ENCODE peak calls at places on chromosomes 1 and 21, in five cellular contexts. W is A549, P is right atrium auricular region, U is pancreas, T is right lobe of liver. A is an unnamed sample.

GRCh38 chr1:173002891-173003582 is 47.7 kb downstream of the TNFSF18 start:
- DNase-seq in P (no peak), T (no peak), W (no peak), U (no peak), A (no peak)

GRCh38 chr1:214427871-214428277 is 123.5 kb downstream of the PTPN14 start:
- DNase-seq in T (no peak), P (no peak), W (no peak), U (no peak), A (peak; percentile 49)

GRCh38 chr1:92909321-92909720 is 51.9 kb downstream of the DIPK1A start:
- DNase-seq in W (no peak), P (no peak), T (no peak), U (no peak), A (peak; percentile 17)

GRCh38 chr21:37757631-37758376 is 158.5 kb downstream of the KCNJ6 start:
- DNase-seq in P (no peak), U (no peak), W (no peak), T (no peak), A (no peak)

GRCh38 chr1:161159087-161159914 is at the start of gene USP21:
- DNase-seq in P (peak; percentile 93), W (peak; percentile 98), T (peak; percentile 96), U (peak; percentile 94), A (peak; percentile 93)

GRCh38 chr1:169495050-169495740 is 9.5 kb upstream of the SLC19A2 start:
- DNase-seq in T (no peak), W (no peak), U (no peak), P (no peak), A (no peak)

GRCh38 chr1:245591346-245592082 is 436.7 kb downstream of the KIF26B start:
- DNase-seq in T (no peak), W (no peak), U (no peak), P (no peak), A (no peak)

GRCh38 chr1:160416369-160416768 is 16.0 kb downstream of the VANGL2 start:
- DNase-seq in W (peak; percentile 55), U (no peak), P (no peak), T (no peak), A (peak; percentile 50)

GRCh38 chr1:212814989-212815388 is 23.3 kb downstream of the TATDN3 start:
- DNase-seq in W (no peak), U (no peak), T (no peak), P (no peak), A (no peak)

GRCh38 chr1:206135248-206135647 is 18.1 kb upstream of the AVPR1B start:
- DNase-seq in W (no peak), T (no peak), U (no peak), P (no peak), A (peak; percentile 38)

GRCh38 chr1:53068314-53069084 is 6.5 kb downstream of the PODN start:
- DNase-seq in P (peak; percentile 50), W (no peak), U (no peak), T (no peak), A (no peak)

GRCh38 chr1:92442351-92442750 is 44.4 kb downstream of the GFI1 start:
- DNase-seq in U (no peak), P (no peak), T (no peak), W (no peak), A (peak; percentile 13)

GRCh38 chr1:147669475-147670318 is 627 bp downstream of the ACP6 start:
- DNase-seq in W (peak; percentile 52), P (peak; percentile 60), U (peak; percentile 64), T (peak; percentile 77), A (peak; percentile 22)

GRCh38 chr21:25801217-25802015 is 66.6 kb downstream of the GABPA start:
- DNase-seq in P (peak; percentile 83), W (peak; percentile 55), T (peak; percentile 86), U (peak; percentile 86), A (peak; percentile 86)

GRCh38 chr1:244280859-244281258 is 170.8 kb downstream of the ADSS2 start:
- DNase-seq in U (no peak), T (no peak), P (no peak), W (peak; percentile 35), A (no peak)

GRCh38 chr1:51664412-51665240 is 47.7 kb downstream of the OSBPL9 start:
- DNase-seq in W (no peak), P (no peak), U (no peak), T (no peak), A (no peak)

GRCh38 chr21:36162631-36163030 is 6.0 kb downstream of the DOP1B start:
- DNase-seq in T (no peak), P (no peak), W (no peak), U (no peak), A (no peak)

GRCh38 chr1:163263818-163264217 is 57.9 kb upstream of the NUF2 start:
- DNase-seq in W (no peak), P (no peak), U (no peak), T (no peak), A (no peak)

GRCh38 chr21:42514883-42515228 is 1.2 kb downstream of the SLC37A1 start:
- DNase-seq in P (peak; percentile 57), T (no peak), U (no peak), W (no peak), A (no peak)

GRCh38 chr21:42513151-42513984 is at the start of gene SLC37A1:
- DNase-seq in U (peak; percentile 50), P (no peak), T (no peak), W (no peak), A (no peak)

GRCh38 chr21:42515708-42516502 is 2.3 kb downstream of the SLC37A1 start:
- DNase-seq in W (no peak), T (no peak), U (no peak), P (no peak), A (no peak)

GRCh38 chr21:42512346-42513034 is 1.2 kb upstream of the SLC37A1 start:
- DNase-seq in U (no peak), W (no peak), T (no peak), P (peak; percentile 47), A (no peak)

GRCh38 chr21:42513985-42514882 is 582 bp downstream of the SLC37A1 start:
- DNase-seq in T (peak; percentile 78), U (peak; percentile 69), P (no peak), W (peak; percentile 28), A (no peak)
- H3K27ac ChIP-seq in T (peak overlapping the region; percentile 78), U (peak overlapping the region; percentile 65), P (peak overlapping the region; percentile 62), W (peak overlapping the region; percentile 93), A (no peak overlapping the region)

DNA sequence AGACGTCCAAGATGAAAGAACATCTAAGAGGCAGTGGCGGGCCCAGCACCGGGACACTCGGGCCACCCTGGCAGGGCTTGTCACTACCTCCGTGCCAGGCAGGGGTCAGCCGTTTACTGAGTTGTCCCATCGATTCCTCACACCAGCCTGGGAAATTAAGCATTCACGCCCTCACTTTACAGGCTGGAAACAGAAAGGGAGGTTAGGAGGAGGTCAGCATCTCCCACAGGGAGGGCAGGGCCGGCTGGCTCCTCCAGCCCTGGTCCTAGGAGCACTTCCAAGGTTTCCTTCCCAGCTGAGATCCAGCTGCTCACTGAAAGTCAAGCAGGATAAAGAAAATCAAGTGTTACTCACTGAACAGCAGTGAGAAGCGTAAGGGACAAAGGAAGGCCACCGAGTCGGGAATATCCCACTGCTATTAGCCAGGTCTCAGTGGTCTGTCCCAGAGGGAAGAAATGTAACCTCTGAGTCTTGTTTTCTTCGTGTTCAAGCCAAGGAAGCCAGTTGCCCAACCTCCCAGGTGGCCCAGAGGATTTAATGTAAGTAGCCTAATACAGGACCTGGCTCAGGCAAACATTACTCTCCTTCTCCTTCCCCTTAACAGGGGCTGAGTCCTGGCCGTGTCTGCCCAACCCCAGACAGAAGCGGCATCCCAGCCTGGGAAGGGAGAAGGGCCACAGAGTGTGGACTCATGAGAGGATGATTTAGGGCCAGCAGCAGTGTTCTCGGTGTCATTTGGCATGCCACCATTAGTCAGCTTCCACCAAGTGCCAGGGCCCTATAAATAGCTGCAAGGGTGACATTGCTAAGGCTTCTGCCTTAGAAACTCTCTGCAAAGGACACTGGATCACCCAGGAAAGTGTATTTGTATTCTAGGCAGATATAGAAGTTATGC is 203.1 kb upstream of the GALNT2 start:
- DNase-seq in P (peak; percentile 63), T (no peak), U (no peak), W (no peak), A (no peak)
- H3K27ac ChIP-seq in P (peak overlapping the region; percentile 89), T (no peak overlapping the region), U (no peak overlapping the region), W (no peak overlapping the region), A (no peak overlapping the region)

GRCh38 chr1:175360016-175360415 is 167.4 kb upstream of the KIAA0040 start:
- DNase-seq in U (no peak), W (no peak), T (no peak), P (no peak), A (no peak)
- H3K27ac ChIP-seq in U (no peak overlapping the region), W (no peak overlapping the region), T (no peak overlapping the region), P (no peak overlapping the region), A (no peak overlapping the region)

DNA sequence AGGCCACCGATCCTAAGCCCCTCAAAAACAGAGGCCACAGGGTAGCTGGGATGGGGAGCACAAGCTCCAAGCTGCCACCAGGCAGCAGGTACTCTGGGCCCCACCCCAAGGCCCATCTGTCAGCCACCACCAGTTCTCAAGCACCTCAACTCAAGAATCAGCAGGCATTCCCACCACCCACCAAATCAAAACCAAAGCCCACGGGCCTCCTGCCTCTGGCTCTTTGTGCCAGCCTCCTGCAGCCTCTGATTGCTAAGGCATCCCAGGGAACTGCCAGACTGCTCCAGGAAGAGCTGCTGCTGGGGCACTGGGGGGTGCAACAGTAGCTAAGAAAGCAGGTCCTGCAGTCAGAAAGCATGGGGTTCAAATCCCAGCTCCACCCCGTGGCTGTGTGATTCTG is 34.8 kb downstream of the CHD5 start:
- DNase-seq in T (no peak), P (no peak), U (no peak), W (no peak), A (no peak)
- H3K27ac ChIP-seq in T (no peak overlapping the region), P (no peak overlapping the region), U (no peak overlapping the region), W (no peak overlapping the region), A (no peak overlapping the region)

DNA sequence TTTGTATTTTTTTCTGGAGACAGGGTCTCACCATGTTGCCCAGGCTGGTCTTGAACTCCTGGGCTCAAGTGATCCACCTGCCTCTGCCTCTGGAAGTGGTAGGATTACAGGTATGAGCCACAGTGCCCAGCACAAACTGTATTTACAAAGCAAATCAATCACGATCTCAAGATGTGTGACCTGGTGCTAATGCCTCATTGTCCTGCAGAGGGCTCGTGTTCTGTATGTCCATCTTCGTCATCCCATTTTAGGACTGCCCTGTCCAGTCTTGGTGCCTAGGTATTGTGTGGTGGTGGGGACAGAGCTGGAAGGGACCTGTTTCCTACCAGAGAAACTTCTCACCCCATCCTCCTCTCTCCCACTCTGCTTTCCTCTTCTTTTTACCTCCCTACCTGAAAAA is 20.2 kb downstream of the PROK1 start:
- DNase-seq in P (no peak), W (no peak), U (no peak), T (no peak), A (no peak)
- H3K27ac ChIP-seq in P (no peak overlapping the region), W (no peak overlapping the region), U (no peak overlapping the region), T (no peak overlapping the region), A (no peak overlapping the region)

GRCh38 chr1:12275370-12275769 is 45.5 kb downstream of the VPS13D start:
- DNase-seq in U (peak; percentile 26), W (peak; percentile 35), P (no peak), T (no peak), A (peak; percentile 42)
- H3K27ac ChIP-seq in U (no peak overlapping the region), W (no peak overlapping the region), P (no peak overlapping the region), T (no peak overlapping the region), A (no peak overlapping the region)

A was measured in SJCRH30.